ENCODE peak calls at places on chromosome 18, in nine cellular contexts. U is K562; M is fibroblast of lung; G is CD8-positive, alpha-beta T cell; I is left ventricle myocardium inferior; V is GM23248; P is right atrium auricular region; R is keratinocyte; J is IMR-90. W is an unnamed sample.

GRCh38 chr18:31661965-31662364 is 22.4 kb downstream of the B4GALT6 start:
- DNase-seq in U (no peak), M (peak; percentile 92), G (no peak), I (no peak), V (peak; percentile 57), P (no peak), R (no peak), J (peak; percentile 35), W (no peak)

GRCh38 chr18:34108206-34108605 is 116.5 kb downstream of the NOL4 start:
- DNase-seq in U (no peak), M (no peak), G (no peak), I (no peak), V (no peak), P (no peak), R (no peak), J (no peak), W (no peak)

GRCh38 chr18:50154420-50154819 is 40.5 kb downstream of the MYO5B start:
- DNase-seq in U (no peak), M (no peak), G (no peak), I (no peak), V (no peak), P (no peak), R (no peak), J (no peak), W (no peak)

GRCh38 chr18:74819433-74820059 is 221.9 kb downstream of the ZNF407 start:
- DNase-seq in U (peak; percentile 21), M (no peak), G (no peak), I (no peak), V (no peak), P (no peak), R (no peak), J (no peak), W (peak; percentile 82)

GRCh38 chr18:9578306-9578705 is 36.1 kb downstream of the PPP4R1 start:
- DNase-seq in U (no peak), M (no peak), G (no peak), I (no peak), V (peak; percentile 41), P (no peak), R (no peak), J (peak; percentile 39), W (no peak)

GRCh38 chr18:34196231-34196630 is 28.5 kb downstream of the NOL4 start:
- DNase-seq in U (no peak), M (no peak), G (no peak), I (no peak), V (no peak), P (no peak), R (no peak), J (no peak), W (no peak)

GRCh38 chr18:76399613-76400391 is 95.2 kb downstream of the ZNF516 start:
- DNase-seq in U (no peak), M (no peak), G (no peak), I (no peak), V (no peak), P (no peak), R (no peak), J (no peak), W (no peak)

GRCh38 chr18:7924616-7925015 is 357.5 kb downstream of the PTPRM start:
- DNase-seq in U (no peak), M (no peak), G (no peak), I (no peak), V (no peak), P (no peak), R (no peak), J (no peak), W (no peak)

GRCh38 chr18:36903215-36903928 is 74.4 kb downstream of the KIAA1328 start:
- DNase-seq in U (no peak), M (peak; percentile 13), G (no peak), I (no peak), V (peak; percentile 62), P (no peak), R (no peak), J (peak; percentile 27), W (no peak)
- H3K27me3 ChIP-seq in U (no peaks in the 10 kb centered on the region), M (no peaks in the 10 kb centered on the region), G (no peaks in the 10 kb centered on the region), I (no peaks in the 10 kb centered on the region), V (no peaks in the 10 kb centered on the region), P (no peaks in the 10 kb centered on the region), R (no peaks in the 10 kb centered on the region), J (no peaks in the 10 kb centered on the region), W (no peaks in the 10 kb centered on the region)

DNA sequence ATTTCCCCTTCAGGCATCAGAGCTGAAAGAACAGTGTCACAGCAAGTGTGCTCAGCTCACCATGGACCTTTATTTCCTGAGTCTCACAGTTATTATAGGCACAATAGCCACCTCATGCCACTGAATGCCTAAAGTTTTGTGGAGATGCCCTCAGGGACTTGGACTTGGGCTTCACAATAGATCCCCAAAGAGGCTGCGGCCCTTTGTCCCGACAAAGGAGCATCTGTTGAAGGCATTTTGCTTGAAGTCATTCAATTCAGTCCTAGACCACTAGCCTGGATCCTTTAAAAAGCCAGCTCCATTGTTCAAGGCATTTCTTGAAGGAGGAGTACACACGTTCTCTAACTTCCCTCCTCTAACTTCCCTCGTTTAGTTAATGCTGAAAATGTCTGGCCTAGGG is 125.4 kb downstream of the DCC start:
- DNase-seq in U (no peak), M (no peak), G (no peak), I (no peak), V (no peak), P (no peak), R (no peak), J (no peak), W (no peak)
- H3K27me3 ChIP-seq in U (no peaks in the 10 kb centered on the region), M (no peaks in the 10 kb centered on the region), G (no peaks in the 10 kb centered on the region), I (peaks cover 6% of the 10 kb centered on the region), V (no peaks in the 10 kb centered on the region), P (no peaks in the 10 kb centered on the region), R (no peaks in the 10 kb centered on the region), J (no peaks in the 10 kb centered on the region), W (no peaks in the 10 kb centered on the region)

GRCh38 chr18:61939032-61939674 is 46.3 kb upstream of the RNF152 start:
- DNase-seq in U (no peak), M (no peak), G (no peak), I (no peak), V (no peak), P (no peak), R (no peak), J (no peak), W (no peak)
- H3K27me3 ChIP-seq in U (no peaks in the 10 kb centered on the region), M (no peaks in the 10 kb centered on the region), G (no peaks in the 10 kb centered on the region), I (no peaks in the 10 kb centered on the region), V (no peaks in the 10 kb centered on the region), P (no peaks in the 10 kb centered on the region), R (no peaks in the 10 kb centered on the region), J (no peaks in the 10 kb centered on the region), W (no peaks in the 10 kb centered on the region)

GRCh38 chr18:13932285-13933025 is 17.1 kb upstream of the MC2R start:
- DNase-seq in U (no peak), M (no peak), G (no peak), I (no peak), V (no peak), P (no peak), R (no peak), J (no peak), W (no peak)
- H3K27me3 ChIP-seq in U (no peaks in the 10 kb centered on the region), M (no peaks in the 10 kb centered on the region), G (no peaks in the 10 kb centered on the region), I (no peaks in the 10 kb centered on the region), V (no peaks in the 10 kb centered on the region), P (no peaks in the 10 kb centered on the region), R (no peaks in the 10 kb centered on the region), J (no peaks in the 10 kb centered on the region), W (no peaks in the 10 kb centered on the region)

GRCh38 chr18:22169011-22169888 is at the start of gene GATA6:
- DNase-seq in U (peak; percentile 80), M (peak; percentile 94), G (peak; percentile 32), I (peak; percentile 92), V (peak; percentile 95), P (peak; percentile 97), R (peak; percentile 33), J (peak; percentile 91), W (peak; percentile 44)
- H3K27me3 ChIP-seq in U (peaks cover 66% of the 10 kb centered on the region), M (peaks cover 30% of the 10 kb centered on the region), G (peaks cover 44% of the 10 kb centered on the region), I (peaks cover 42% of the 10 kb centered on the region), V (peaks cover 41% of the 10 kb centered on the region), P (no peaks in the 10 kb centered on the region), R (peaks cover 85% of the 10 kb centered on the region), J (peaks cover 45% of the 10 kb centered on the region), W (no peaks in the 10 kb centered on the region)

GRCh38 chr18:79395308-79395640 is 456 bp upstream of the NFATC1 start:
- DNase-seq in U (no peak), M (no peak), G (no peak), I (no peak), V (no peak), P (no peak), R (no peak), J (no peak), W (no peak)

GRCh38 chr18:79393181-79393598 is 2.5 kb upstream of the NFATC1 start:
- DNase-seq in U (no peak), M (no peak), G (no peak), I (no peak), V (peak; percentile 79), P (peak; percentile 66), R (no peak), J (no peak), W (peak; percentile 55)

GRCh38 chr18:79392226-79392625 is 3.5 kb upstream of the NFATC1 start:
- DNase-seq in U (no peak), M (no peak), G (no peak), I (no peak), V (no peak), P (no peak), R (no peak), J (no peak), W (no peak)

GRCh38 chr18:79394438-79395307 is 1.1 kb upstream of the NFATC1 start:
- DNase-seq in U (no peak), M (peak; percentile 56), G (peak; percentile 53), I (no peak), V (peak; percentile 85), P (peak; percentile 82), R (no peak), J (peak; percentile 49), W (peak; percentile 71)

GRCh38 chr18:79393626-79394401 is 1.9 kb upstream of the NFATC1 start:
- DNase-seq in U (peak; percentile 77), M (peak; percentile 81), G (peak; percentile 40), I (peak; percentile 96), V (peak; percentile 92), P (peak; percentile 96), R (no peak), J (peak; percentile 74), W (peak; percentile 68)
- H3K27me3 ChIP-seq in U (no peaks in the 10 kb centered on the region), M (peaks cover 6% of the 10 kb centered on the region), G (no peaks in the 10 kb centered on the region), I (peaks cover 24% of the 10 kb centered on the region), V (peaks cover 5% of the 10 kb centered on the region), P (no peaks in the 10 kb centered on the region), R (peaks cover 43% of the 10 kb centered on the region), J (peaks cover 26% of the 10 kb centered on the region), W (peaks cover 2% of the 10 kb centered on the region)

DNA sequence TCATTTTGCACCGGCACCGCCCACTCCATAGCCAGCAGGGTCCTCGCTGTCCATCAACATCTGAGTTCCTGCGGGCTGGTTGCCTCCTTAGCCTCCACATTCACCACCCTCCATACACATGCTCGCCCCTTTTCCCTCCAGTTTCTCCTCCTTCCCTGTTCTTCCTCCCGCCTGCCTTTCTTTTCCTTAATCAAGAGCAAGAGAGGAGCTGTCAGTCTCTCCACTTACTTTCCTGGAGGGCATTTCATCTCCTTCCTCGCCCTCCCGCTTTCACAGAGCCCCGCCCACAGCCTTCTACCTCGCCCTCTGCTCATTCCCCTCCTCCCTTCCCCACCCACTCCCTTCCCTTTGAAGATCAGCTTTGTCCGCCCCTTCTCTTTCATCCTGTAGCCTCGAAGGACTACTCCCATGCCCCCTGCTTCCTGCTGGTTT is 13.8 kb upstream of the ZBTB7C start:
- DNase-seq in U (no peak), M (no peak), G (no peak), I (no peak), V (no peak), P (no peak), R (no peak), J (no peak), W (no peak)
- H3K27me3 ChIP-seq in U (peaks cover 4% of the 10 kb centered on the region), M (peaks cover 11% of the 10 kb centered on the region), G (no peaks in the 10 kb centered on the region), I (peaks cover 55% of the 10 kb centered on the region), V (peaks cover 60% of the 10 kb centered on the region), P (no peaks in the 10 kb centered on the region), R (peaks cover 26% of the 10 kb centered on the region), J (peaks cover 28% of the 10 kb centered on the region), W (no peaks in the 10 kb centered on the region)

W was measured in Karpas-422.